ENCODE peak calls at places on chromosomes 7 and 10, in ten cellular contexts. X is kidney tubule cell; T is sciatic nerve; L is NCI-H526 treated with DMSO at 0.1 percent for 48 hours; M is A172; D is adrenal gland; E is HEK293T; P is head of caudate nucleus; N is NCI-H1105; U is central memory CD4-positive, alpha-beta T cell. Y is an unnamed sample.

GRCh38 chr7:108376206-108376605 is 80.0 kb downstream of the NRCAM start:
- DNase-seq in X (no peak), T (no peak), L (no peak), M (no peak), D (no peak), E (no peak), P (no peak), N (no peak), U (no peak), Y (no peak)

GRCh38 chr10:27659786-27660185 is 85.8 kb downstream of the MKX start:
- DNase-seq in X (peak; percentile 31), T (no peak), L (no peak), M (peak; percentile 38), D (no peak), E (no peak), P (no peak), N (no peak), U (no peak), Y (peak; percentile 12)

GRCh38 chr7:28861825-28862224 is 96.3 kb downstream of the TRIL start:
- DNase-seq in X (no peak), T (no peak), L (no peak), M (no peak), D (no peak), E (no peak), P (no peak), N (no peak), U (no peak), Y (no peak)

GRCh38 chr10:21134645-21135395 is 237.7 kb upstream of the NEBL start:
- DNase-seq in X (peak; percentile 73), T (no peak), L (no peak), M (peak; percentile 68), D (no peak), E (no peak), P (no peak), N (no peak), U (no peak), Y (peak; percentile 49)

GRCh38 chr7:122369756-122370155 is 65.2 kb upstream of the FEZF1 start:
- DNase-seq in X (no peak), T (no peak), L (no peak), M (no peak), D (no peak), E (no peak), P (no peak), N (no peak), U (no peak), Y (no peak)

GRCh38 chr10:73039635-73040034 is 57.0 kb downstream of the P4HA1 start:
- DNase-seq in X (no peak), T (no peak), L (no peak), M (peak; percentile 52), D (no peak), E (no peak), P (no peak), N (no peak), U (no peak), Y (no peak)

GRCh38 chr7:85274452-85274851 is 87.6 kb upstream of the SEMA3D start:
- DNase-seq in X (no peak), T (no peak), L (no peak), M (no peak), D (no peak), E (no peak), P (no peak), N (no peak), U (no peak), Y (no peak)

GRCh38 chr7:142539901-142540300 is 209.4 kb upstream of the PRSS1 start:
- DNase-seq in X (peak; percentile 77), T (no peak), L (no peak), M (peak; percentile 71), D (no peak), E (no peak), P (no peak), N (no peak), U (no peak), Y (peak; percentile 94)

GRCh38 chr10:88245974-88246511 is 337.1 kb downstream of the RNLS start:
- DNase-seq in X (peak; percentile 21), T (no peak), L (no peak), M (no peak), D (no peak), E (peak; percentile 43), P (no peak), N (no peak), U (no peak), Y (peak; percentile 62)

GRCh38 chr10:72272689-72273409 is 875 bp upstream of the DDIT4 start:
- DNase-seq in X (peak; percentile 91), T (peak; percentile 93), L (peak; percentile 26), M (peak; percentile 82), D (peak; percentile 96), E (peak; percentile 81), P (peak; percentile 90), N (peak; percentile 41), U (no peak), Y (peak; percentile 82)

GRCh38 chr7:35555934-35556333 is 139.0 kb downstream of the HERPUD2 start:
- DNase-seq in X (peak; percentile 45), T (no peak), L (no peak), M (peak; percentile 13), D (no peak), E (no peak), P (no peak), N (no peak), U (no peak), Y (peak; percentile 40)

GRCh38 chr10:89534826-89535166 is 598 bp downstream of the SLC16A12 start:
- DNase-seq in X (no peak), T (no peak), L (no peak), M (no peak), D (no peak), E (no peak), P (no peak), N (no peak), U (no peak), Y (peak; percentile 36)

GRCh38 chr7:96707901-96708774 is 1.5 kb downstream of the SEM1 start:
- DNase-seq in X (no peak), T (no peak), L (no peak), M (no peak), D (no peak), E (no peak), P (no peak), N (no peak), U (no peak), Y (no peak)

GRCh38 chr7:65827366-65827765 is 45.5 kb upstream of the VKORC1L1 start:
- DNase-seq in X (no peak), T (no peak), L (no peak), M (no peak), D (no peak), E (no peak), P (no peak), N (no peak), U (no peak), Y (no peak)

GRCh38 chr10:44973323-44974081 is 5.1 kb downstream of the DEPP1 start:
- DNase-seq in X (peak; percentile 12), T (peak; percentile 56), L (peak; percentile 74), M (no peak), D (no peak), E (no peak), P (no peak), N (no peak), U (no peak), Y (peak; percentile 55)

GRCh38 chr10:61994404-61995031 is 93.0 kb downstream of the ARID5B start:
- DNase-seq in X (no peak), T (no peak), L (no peak), M (no peak), D (no peak), E (no peak), P (no peak), N (no peak), U (no peak), Y (no peak)

GRCh38 chr7:130124711-130125110 is 54.4 kb downstream of the KLHDC10 start:
- DNase-seq in X (no peak), T (no peak), L (no peak), M (no peak), D (no peak), E (no peak), P (no peak), N (no peak), U (no peak), Y (no peak)

GRCh38 chr10:24920907-24921881 is 31.2 kb downstream of the PRTFDC1 start:
- DNase-seq in X (peak; percentile 93), T (peak; percentile 64), L (no peak), M (peak; percentile 93), D (peak; percentile 92), E (peak; percentile 10), P (peak; percentile 51), N (no peak), U (no peak), Y (peak; percentile 95)

GRCh38 chr10:986137-986825 is 2.0 kb upstream of the GTPBP4 start:
- DNase-seq in X (peak; percentile 86), T (no peak), L (no peak), M (peak; percentile 78), D (no peak), E (no peak), P (no peak), N (no peak), U (no peak), Y (peak; percentile 82)

GRCh38 chr10:19579841-19580240 is 236.4 kb upstream of the PLXDC2 start:
- DNase-seq in X (no peak), T (no peak), L (no peak), M (no peak), D (no peak), E (no peak), P (no peak), N (no peak), U (no peak), Y (no peak)

GRCh38 chr10:80252296-80252887 is 37.1 kb downstream of the MAT1A start:
- DNase-seq in X (no peak), T (no peak), L (no peak), M (no peak), D (no peak), E (no peak), P (no peak), N (no peak), U (no peak), Y (no peak)

GRCh38 chr10:38605153-38605661 is 511.1 kb downstream of the ZNF37A start:
- DNase-seq in X (no peak), T (no peak), L (no peak), M (no peak), D (no peak), E (no peak), P (no peak), N (no peak), U (no peak), Y (no peak)

GRCh38 chr10:59708816-59709471 is 706 bp downstream of the SLC16A9 start:
- DNase-seq in X (peak; percentile 42), T (peak; percentile 63), L (no peak), M (no peak), D (peak; percentile 63), E (peak; percentile 13), P (no peak), N (peak; percentile 51), U (no peak), Y (no peak)

GRCh38 chr7:33446551-33446950 is 317.2 kb downstream of the BBS9 start:
- DNase-seq in X (no peak), T (no peak), L (no peak), M (no peak), D (no peak), E (no peak), P (no peak), N (peak; percentile 81), U (no peak), Y (no peak)

GRCh38 chr10:13115832-13116793 is 16.1 kb downstream of the OPTN start:
- DNase-seq in X (no peak), T (no peak), L (no peak), M (no peak), D (peak; percentile 33), E (no peak), P (no peak), N (no peak), U (peak; percentile 45), Y (no peak)

GRCh38 chr10:76882245-76882644 is 755.4 kb downstream of the KCNMA1 start:
- DNase-seq in X (no peak), T (no peak), L (no peak), M (no peak), D (peak; percentile 13), E (no peak), P (peak; percentile 26), N (no peak), U (no peak), Y (no peak)